ENCODE peak calls at places on chromosomes 1 and 21, in nine cellular contexts. Q is left ventricle myocardium inferior, D is T-cell, G is dermis blood vessel endothelial cell, R is sciatic nerve, X is activated T-cell treated with anti-CD3 and anti-CD28 coated beads for 1 hour, C is AG04450, J is H4, U is AG08396. A is an unnamed sample.

GRCh38 chr21:42370894-42371654 is 4.7 kb upstream of the TFF1 start:
- DNase-seq in R (no peak), U (no peak), X (no peak), C (no peak), Q (no peak), G (no peak), D (no peak), J (no peak), A (no peak)

GRCh38 chr1:233113009-233113712 is 162.8 kb downstream of the NTPCR start:
- DNase-seq in D (no peak), X (no peak), G (peak; percentile 80), U (peak; percentile 84), C (peak; percentile 98), J (peak; percentile 99), R (peak; percentile 80), Q (peak; percentile 71), A (peak; percentile 84)

GRCh38 chr1:20485527-20486456 is at the start of gene CAMK2N1:
- DNase-seq in J (peak; percentile 40), Q (peak; percentile 83), G (peak; percentile 61), C (no peak), D (peak; percentile 57), R (peak; percentile 81), U (peak; percentile 93), X (peak; percentile 43), A (peak; percentile 54)

GRCh38 chr1:117237701-117238413 is 27.1 kb upstream of the VTCN1 start:
- DNase-seq in D (no peak), R (no peak), C (no peak), J (peak; percentile 33), G (no peak), Q (no peak), U (peak; percentile 24), X (no peak), A (no peak)

GRCh38 chr1:68975534-68975933 is 478.7 kb upstream of the DEPDC1 start:
- DNase-seq in G (no peak), R (no peak), C (no peak), U (no peak), J (no peak), Q (no peak), X (no peak), D (no peak), A (no peak)

GRCh38 chr1:243979396-243979795 is 71.7 kb upstream of the ZBTB18 start:
- DNase-seq in R (no peak), Q (no peak), C (no peak), D (no peak), U (no peak), J (no peak), G (no peak), X (no peak), A (no peak)

GRCh38 chr1:15355968-15356621 is 53.6 kb upstream of the EFHD2 start:
- DNase-seq in J (peak; percentile 51), G (no peak), U (no peak), R (no peak), Q (no peak), D (no peak), X (no peak), C (no peak), A (no peak)

GRCh38 chr1:228348708-228349467 is 57.7 kb downstream of the TRIM11 start:
- DNase-seq in C (no peak), G (no peak), J (no peak), U (no peak), Q (peak; percentile 4), X (no peak), R (peak; percentile 23), D (no peak), A (no peak)

GRCh38 chr1:241715435-241715834 is 63.4 kb downstream of the WDR64 start:
- DNase-seq in D (no peak), C (no peak), Q (no peak), X (no peak), R (no peak), J (no peak), G (no peak), U (no peak), A (no peak)

GRCh38 chr21:24290151-24290833 is 1317.0 kb downstream of the MRPL39 start:
- DNase-seq in X (no peak), R (no peak), D (peak; percentile 23), Q (no peak), G (no peak), C (no peak), J (peak; percentile 32), U (no peak), A (no peak)

GRCh38 chr1:9234223-9235122 is at the start of gene H6PD:
- DNase-seq in C (no peak), J (peak; percentile 58), U (peak; percentile 98), G (peak; percentile 86), X (peak; percentile 52), D (peak; percentile 65), Q (peak; percentile 88), R (peak; percentile 92), A (peak; percentile 84)

GRCh38 chr1:2174348-2175054 is 20.1 kb downstream of the FAAP20 start:
- DNase-seq in Q (peak; percentile 57), G (peak; percentile 79), C (no peak), X (no peak), J (peak; percentile 65), U (peak; percentile 92), R (peak; percentile 81), D (no peak), A (peak; percentile 80)

GRCh38 chr1:78038071-78038470 is 7.7 kb upstream of the GIPC2 start:
- DNase-seq in G (peak; percentile 83), C (peak; percentile 32), Q (no peak), X (no peak), U (no peak), J (no peak), R (no peak), D (no peak), A (peak; percentile 90)

GRCh38 chr1:148334339-148335130 is 148.6 kb downstream of the PPIAL4G start:
- DNase-seq in X (peak; percentile 47), C (peak; percentile 33), J (peak; percentile 96), R (peak; percentile 74), Q (peak; percentile 76), U (peak; percentile 59), G (peak; percentile 79), D (peak; percentile 55), A (peak; percentile 73)

GRCh38 chr1:212457740-212458338 is 25.1 kb downstream of the NENF start:
- DNase-seq in X (peak; percentile 36), C (no peak), J (peak; percentile 33), R (no peak), U (no peak), D (peak; percentile 15), G (peak; percentile 64), Q (no peak), A (peak; percentile 58)

GRCh38 chr1:16072095-16072494 is 1.4 kb downstream of the FAM131C start:
- DNase-seq in U (no peak), Q (no peak), R (no peak), G (no peak), J (no peak), D (no peak), X (no peak), C (no peak), A (no peak)

GRCh38 chr1:199297174-199297573 is 658.3 kb downstream of the PTPRC start:
- DNase-seq in X (no peak), J (no peak), R (no peak), G (no peak), Q (no peak), D (no peak), C (no peak), U (no peak), A (no peak)

GRCh38 chr1:28172690-28173150 is 3.8 kb downstream of the PTAFR start:
- DNase-seq in D (no peak), C (no peak), R (no peak), X (no peak), J (no peak), G (no peak), U (no peak), Q (no peak), A (no peak)

GRCh38 chr1:212698467-212699103 is 1.1 kb downstream of the BATF3 start:
- DNase-seq in X (no peak), D (no peak), G (no peak), J (no peak), R (no peak), C (no peak), U (no peak), Q (no peak), A (no peak)

GRCh38 chr1:27686223-27686990 is 14.4 kb upstream of the IFI6 start:
- DNase-seq in X (no peak), J (no peak), U (no peak), G (no peak), D (no peak), R (no peak), C (no peak), Q (no peak), A (no peak)

GRCh38 chr1:60874703-60875102 is 207.7 kb upstream of the NFIA start:
- DNase-seq in X (no peak), C (no peak), Q (no peak), R (no peak), D (no peak), G (peak; percentile 80), U (peak; percentile 13), J (peak; percentile 42), A (no peak)

GRCh38 chr1:230848235-230848634 is 20.1 kb downstream of the C1orf198 start:
- DNase-seq in J (no peak), C (no peak), D (no peak), R (no peak), G (no peak), Q (no peak), U (no peak), X (no peak), A (no peak)

GRCh38 chr1:12549460-12550349 is 68.3 kb downstream of the DHRS3 start:
- DNase-seq in X (no peak), R (peak; percentile 91), U (peak; percentile 88), D (no peak), C (peak; percentile 93), Q (peak; percentile 68), G (peak; percentile 85), J (peak; percentile 84), A (peak; percentile 99)

GRCh38 chr1:54334996-54335395 is 71.2 kb downstream of the SSBP3 start:
- DNase-seq in R (no peak), X (no peak), G (no peak), C (peak; percentile 76), D (no peak), Q (no peak), U (peak; percentile 60), J (peak; percentile 60), A (no peak)

GRCh38 chr1:10899490-10900264 is 103.2 kb upstream of the CASZ1 start:
- DNase-seq in R (no peak), U (no peak), J (peak; percentile 36), Q (no peak), C (no peak), X (no peak), D (no peak), G (no peak), A (no peak)

A was measured in lung microvascular endothelial cell.